ENCODE peak calls at places on chromosomes 2 and 18, in six cellular contexts. One of them, this sample, is unnamed.
A peak's percentile ranks its signal among the peaks of the same experiment; 100 is the strongest.

GRCh38 chr2:110157153-110157793 is 41.7 kb upstream of the MALL start:
- DNase-seq in NCI-H226: peak; percentile 45
- DNase-seq in activated naive CD4-positive, alpha-beta T cell treated with anti-CD3 and anti-CD28 coated beads, Interleukin-2, amount 10 ng/mL, durations not matched to agents 7 days and 5 days: peak; percentile 48
- DNase-seq in WTC11: no peak
- DNase-seq in mesothelial cell of epicardium: no peak
- DNase-seq in MV-4-11: peak; percentile 6
- DNase-seq in this sample: peak; percentile 66

GRCh38 chr18:77209587-77209986 is 40.1 kb upstream of the GALR1 start:
- DNase-seq in NCI-H226: no peak
- DNase-seq in activated naive CD4-positive, alpha-beta T cell treated with anti-CD3 and anti-CD28 coated beads, Interleukin-2, amount 10 ng/mL, durations not matched to agents 7 days and 5 days: no peak
- DNase-seq in WTC11: no peak
- DNase-seq in mesothelial cell of epicardium: no peak
- DNase-seq in MV-4-11: no peak
- DNase-seq in this sample: no peak

GRCh38 chr2:118687201-118687600 is 160.2 kb downstream of the EN1 start:
- DNase-seq in NCI-H226: no peak
- DNase-seq in activated naive CD4-positive, alpha-beta T cell treated with anti-CD3 and anti-CD28 coated beads, Interleukin-2, amount 10 ng/mL, durations not matched to agents 7 days and 5 days: no peak
- DNase-seq in WTC11: no peak
- DNase-seq in mesothelial cell of epicardium: no peak
- DNase-seq in MV-4-11: no peak
- DNase-seq in this sample: no peak

GRCh38 chr2:105329561-105330495 is at the start of gene TGFBRAP1:
- DNase-seq in NCI-H226: peak; percentile 52
- DNase-seq in activated naive CD4-positive, alpha-beta T cell treated with anti-CD3 and anti-CD28 coated beads, Interleukin-2, amount 10 ng/mL, durations not matched to agents 7 days and 5 days: peak; percentile 69
- DNase-seq in WTC11: peak; percentile 34
- DNase-seq in mesothelial cell of epicardium: no peak
- DNase-seq in MV-4-11: peak; percentile 7
- DNase-seq in this sample: peak; percentile 58

GRCh38 chr2:111950241-111950640 is 51.8 kb downstream of the MERTK start:
- DNase-seq in NCI-H226: no peak
- DNase-seq in activated naive CD4-positive, alpha-beta T cell treated with anti-CD3 and anti-CD28 coated beads, Interleukin-2, amount 10 ng/mL, durations not matched to agents 7 days and 5 days: no peak
- DNase-seq in WTC11: no peak
- DNase-seq in mesothelial cell of epicardium: no peak
- DNase-seq in MV-4-11: no peak
- DNase-seq in this sample: no peak

GRCh38 chr2:166334800-166335199 is 40.9 kb downstream of the SCN9A start:
- DNase-seq in NCI-H226: no peak
- DNase-seq in activated naive CD4-positive, alpha-beta T cell treated with anti-CD3 and anti-CD28 coated beads, Interleukin-2, amount 10 ng/mL, durations not matched to agents 7 days and 5 days: no peak
- DNase-seq in WTC11: no peak
- DNase-seq in mesothelial cell of epicardium: no peak
- DNase-seq in MV-4-11: no peak
- DNase-seq in this sample: no peak

GRCh38 chr2:67854103-67854502 is 208.7 kb downstream of the C1D start:
- DNase-seq in NCI-H226: no peak
- DNase-seq in activated naive CD4-positive, alpha-beta T cell treated with anti-CD3 and anti-CD28 coated beads, Interleukin-2, amount 10 ng/mL, durations not matched to agents 7 days and 5 days: no peak
- DNase-seq in WTC11: no peak
- DNase-seq in mesothelial cell of epicardium: no peak
- DNase-seq in MV-4-11: no peak
- DNase-seq in this sample: no peak

GRCh38 chr2:101038455-101039255 is 36.6 kb downstream of the RPL31 start:
- DNase-seq in NCI-H226: no peak
- DNase-seq in activated naive CD4-positive, alpha-beta T cell treated with anti-CD3 and anti-CD28 coated beads, Interleukin-2, amount 10 ng/mL, durations not matched to agents 7 days and 5 days: peak; percentile 26
- DNase-seq in WTC11: peak; percentile 66
- DNase-seq in mesothelial cell of epicardium: no peak
- DNase-seq in MV-4-11: peak; percentile 88
- DNase-seq in this sample: no peak

GRCh38 chr2:80365762-80366161 is 61.2 kb upstream of the LRRTM1 start:
- DNase-seq in NCI-H226: no peak
- DNase-seq in activated naive CD4-positive, alpha-beta T cell treated with anti-CD3 and anti-CD28 coated beads, Interleukin-2, amount 10 ng/mL, durations not matched to agents 7 days and 5 days: no peak
- DNase-seq in WTC11: no peak
- DNase-seq in mesothelial cell of epicardium: no peak
- DNase-seq in MV-4-11: no peak
- DNase-seq in this sample: no peak

GRCh38 chr2:63440612-63441011 is 147.7 kb downstream of the WDPCP start:
- DNase-seq in NCI-H226: peak; percentile 21
- DNase-seq in activated naive CD4-positive, alpha-beta T cell treated with anti-CD3 and anti-CD28 coated beads, Interleukin-2, amount 10 ng/mL, durations not matched to agents 7 days and 5 days: no peak
- DNase-seq in WTC11: no peak
- DNase-seq in mesothelial cell of epicardium: no peak
- DNase-seq in MV-4-11: no peak
- DNase-seq in this sample: peak; percentile 2

GRCh38 chr18:35789543-35789942 is 182.9 kb upstream of the RMP24 start:
- DNase-seq in NCI-H226: no peak
- DNase-seq in activated naive CD4-positive, alpha-beta T cell treated with anti-CD3 and anti-CD28 coated beads, Interleukin-2, amount 10 ng/mL, durations not matched to agents 7 days and 5 days: no peak
- DNase-seq in WTC11: no peak
- DNase-seq in mesothelial cell of epicardium: no peak
- DNase-seq in MV-4-11: no peak
- DNase-seq in this sample: no peak

GRCh38 chr2:26757873-26758789 is 6.0 kb upstream of the SLC35F6 start:
- DNase-seq in NCI-H226: peak; percentile 95
- DNase-seq in activated naive CD4-positive, alpha-beta T cell treated with anti-CD3 and anti-CD28 coated beads, Interleukin-2, amount 10 ng/mL, durations not matched to agents 7 days and 5 days: no peak
- DNase-seq in WTC11: peak; percentile 36
- DNase-seq in mesothelial cell of epicardium: no peak
- DNase-seq in MV-4-11: peak; percentile 89
- DNase-seq in this sample: peak; percentile 97

GRCh38 chr2:26401739-26402541 is at the start of gene DRC1:
- DNase-seq in NCI-H226: peak; percentile 44
- DNase-seq in activated naive CD4-positive, alpha-beta T cell treated with anti-CD3 and anti-CD28 coated beads, Interleukin-2, amount 10 ng/mL, durations not matched to agents 7 days and 5 days: peak; percentile 61
- DNase-seq in WTC11: peak; percentile 93
- DNase-seq in mesothelial cell of epicardium: peak; percentile 85
- DNase-seq in MV-4-11: peak; percentile 61
- DNase-seq in this sample: peak; percentile 69

GRCh38 chr2:132415256-132416079 is 1.1 kb upstream of the GPR39 start:
- DNase-seq in NCI-H226: no peak
- DNase-seq in activated naive CD4-positive, alpha-beta T cell treated with anti-CD3 and anti-CD28 coated beads, Interleukin-2, amount 10 ng/mL, durations not matched to agents 7 days and 5 days: no peak
- DNase-seq in WTC11: peak; percentile 32
- DNase-seq in mesothelial cell of epicardium: no peak
- DNase-seq in MV-4-11: peak; percentile 13
- DNase-seq in this sample: no peak

GRCh38 chr2:238027591-238028415 is 33.0 kb upstream of the SCLY start:
- DNase-seq in NCI-H226: no peak
- DNase-seq in activated naive CD4-positive, alpha-beta T cell treated with anti-CD3 and anti-CD28 coated beads, Interleukin-2, amount 10 ng/mL, durations not matched to agents 7 days and 5 days: no peak
- DNase-seq in WTC11: no peak
- DNase-seq in mesothelial cell of epicardium: no peak
- DNase-seq in MV-4-11: peak; percentile 68
- DNase-seq in this sample: no peak

GRCh38 chr2:225002039-225002655 is 40.1 kb downstream of the DOCK10 start:
- DNase-seq in NCI-H226: peak; percentile 5
- DNase-seq in activated naive CD4-positive, alpha-beta T cell treated with anti-CD3 and anti-CD28 coated beads, Interleukin-2, amount 10 ng/mL, durations not matched to agents 7 days and 5 days: peak; percentile 75
- DNase-seq in WTC11: peak; percentile 53
- DNase-seq in mesothelial cell of epicardium: no peak
- DNase-seq in MV-4-11: peak; percentile 65
- DNase-seq in this sample: peak; percentile 35

GRCh38 chr18:58213931-58214431 is 170.0 kb downstream of the NEDD4L start:
- DNase-seq in NCI-H226: peak; percentile 53
- DNase-seq in activated naive CD4-positive, alpha-beta T cell treated with anti-CD3 and anti-CD28 coated beads, Interleukin-2, amount 10 ng/mL, durations not matched to agents 7 days and 5 days: no peak
- DNase-seq in WTC11: no peak
- DNase-seq in mesothelial cell of epicardium: no peak
- DNase-seq in MV-4-11: no peak
- DNase-seq in this sample: no peak

GRCh38 chr2:64672708-64673107 is 19.0 kb upstream of the SERTAD2 start:
- DNase-seq in NCI-H226: no peak
- DNase-seq in activated naive CD4-positive, alpha-beta T cell treated with anti-CD3 and anti-CD28 coated beads, Interleukin-2, amount 10 ng/mL, durations not matched to agents 7 days and 5 days: no peak
- DNase-seq in WTC11: no peak
- DNase-seq in mesothelial cell of epicardium: no peak
- DNase-seq in MV-4-11: no peak
- DNase-seq in this sample: no peak

GRCh38 chr2:55408946-55409868 is 10.4 kb downstream of the CCDC88A start:
- DNase-seq in NCI-H226: no peak
- DNase-seq in activated naive CD4-positive, alpha-beta T cell treated with anti-CD3 and anti-CD28 coated beads, Interleukin-2, amount 10 ng/mL, durations not matched to agents 7 days and 5 days: no peak
- DNase-seq in WTC11: no peak
- DNase-seq in mesothelial cell of epicardium: no peak
- DNase-seq in MV-4-11: peak; percentile 53
- DNase-seq in this sample: no peak

GRCh38 chr2:222355860-222356259 is 57.1 kb upstream of the PAX3 start:
- DNase-seq in NCI-H226: no peak
- DNase-seq in activated naive CD4-positive, alpha-beta T cell treated with anti-CD3 and anti-CD28 coated beads, Interleukin-2, amount 10 ng/mL, durations not matched to agents 7 days and 5 days: no peak
- DNase-seq in WTC11: no peak
- DNase-seq in mesothelial cell of epicardium: no peak
- DNase-seq in MV-4-11: no peak
- DNase-seq in this sample: no peak

GRCh38 chr2:216121255-216121654 is 12.1 kb downstream of the XRCC5 start:
- DNase-seq in NCI-H226: no peak
- DNase-seq in activated naive CD4-positive, alpha-beta T cell treated with anti-CD3 and anti-CD28 coated beads, Interleukin-2, amount 10 ng/mL, durations not matched to agents 7 days and 5 days: no peak
- DNase-seq in WTC11: no peak
- DNase-seq in mesothelial cell of epicardium: no peak
- DNase-seq in MV-4-11: no peak
- DNase-seq in this sample: no peak

GRCh38 chr18:5914971-5915370 is 19.6 kb upstream of the TMEM200C start:
- DNase-seq in NCI-H226: no peak
- DNase-seq in activated naive CD4-positive, alpha-beta T cell treated with anti-CD3 and anti-CD28 coated beads, Interleukin-2, amount 10 ng/mL, durations not matched to agents 7 days and 5 days: no peak
- DNase-seq in WTC11: no peak
- DNase-seq in mesothelial cell of epicardium: no peak
- DNase-seq in MV-4-11: no peak
- DNase-seq in this sample: no peak

GRCh38 chr2:149050188-149050587 is 11.7 kb downstream of the LYPD6B start:
- DNase-seq in NCI-H226: peak; percentile 9
- DNase-seq in activated naive CD4-positive, alpha-beta T cell treated with anti-CD3 and anti-CD28 coated beads, Interleukin-2, amount 10 ng/mL, durations not matched to agents 7 days and 5 days: no peak
- DNase-seq in WTC11: no peak
- DNase-seq in mesothelial cell of epicardium: no peak
- DNase-seq in MV-4-11: peak; percentile 4
- DNase-seq in this sample: no peak

GRCh38 chr2:21055451-21055850 is 11.6 kb upstream of the APOB start:
- DNase-seq in NCI-H226: no peak
- DNase-seq in activated naive CD4-positive, alpha-beta T cell treated with anti-CD3 and anti-CD28 coated beads, Interleukin-2, amount 10 ng/mL, durations not matched to agents 7 days and 5 days: no peak
- DNase-seq in WTC11: no peak
- DNase-seq in mesothelial cell of epicardium: no peak
- DNase-seq in MV-4-11: no peak
- DNase-seq in this sample: no peak

GRCh38 chr2:71646028-71646427 is 192.7 kb downstream of the DYSF start:
- DNase-seq in NCI-H226: peak; percentile 87
- DNase-seq in activated naive CD4-positive, alpha-beta T cell treated with anti-CD3 and anti-CD28 coated beads, Interleukin-2, amount 10 ng/mL, durations not matched to agents 7 days and 5 days: no peak
- DNase-seq in WTC11: no peak
- DNase-seq in mesothelial cell of epicardium: no peak
- DNase-seq in MV-4-11: no peak
- DNase-seq in this sample: peak; percentile 13

GRCh38 chr2:231463698-231464575 is at the start of gene NCL:
- DNase-seq in NCI-H226: peak; percentile 97
- DNase-seq in activated naive CD4-positive, alpha-beta T cell treated with anti-CD3 and anti-CD28 coated beads, Interleukin-2, amount 10 ng/mL, durations not matched to agents 7 days and 5 days: peak; percentile 93
- DNase-seq in WTC11: peak; percentile 84
- DNase-seq in mesothelial cell of epicardium: peak; percentile 69
- DNase-seq in MV-4-11: peak; percentile 41
- DNase-seq in this sample: peak; percentile 99

GRCh38 chr2:50328680-50329079 is 703.3 kb downstream of the NRXN1 start:
- DNase-seq in NCI-H226: no peak
- DNase-seq in activated naive CD4-positive, alpha-beta T cell treated with anti-CD3 and anti-CD28 coated beads, Interleukin-2, amount 10 ng/mL, durations not matched to agents 7 days and 5 days: no peak
- DNase-seq in WTC11: no peak
- DNase-seq in mesothelial cell of epicardium: no peak
- DNase-seq in MV-4-11: no peak
- DNase-seq in this sample: no peak

GRCh38 chr2:160407393-160408204 is 86.0 kb downstream of the RBMS1 start:
- DNase-seq in NCI-H226: peak; percentile 63
- DNase-seq in activated naive CD4-positive, alpha-beta T cell treated with anti-CD3 and anti-CD28 coated beads, Interleukin-2, amount 10 ng/mL, durations not matched to agents 7 days and 5 days: peak; percentile 73
- DNase-seq in WTC11: peak; percentile 68
- DNase-seq in mesothelial cell of epicardium: peak; percentile 41
- DNase-seq in MV-4-11: peak; percentile 25
- DNase-seq in this sample: peak; percentile 46

GRCh38 chr2:234164499-234165409 is 114.3 kb downstream of the SPP2 start:
- DNase-seq in NCI-H226: no peak
- DNase-seq in activated naive CD4-positive, alpha-beta T cell treated with anti-CD3 and anti-CD28 coated beads, Interleukin-2, amount 10 ng/mL, durations not matched to agents 7 days and 5 days: peak; percentile 59
- DNase-seq in WTC11: no peak
- DNase-seq in mesothelial cell of epicardium: no peak
- DNase-seq in MV-4-11: no peak
- DNase-seq in this sample: peak; percentile 13